ENCODE peak calls at places on chromosomes 3 and 15, in four cellular contexts. W is keratinocyte; O is activated CD8-positive, alpha-beta memory T cell treated with anti-CD3 and anti-CD28 coated beads, Interleukin-2, amount 50 U/mL, for 48 hours; L is NCI-H460. D is an unnamed sample.

GRCh38 chr3:41575754-41576153 is 376.4 kb downstream of the CTNNB1 start:
- DNase-seq in W (no peak), O (no peak), L (no peak), D (no peak)

GRCh38 chr15:38398134-38398533 is 55.8 kb upstream of the FAM98B start:
- DNase-seq in W (peak), O (no peak), L (no peak), D (no peak)

GRCh38 chr15:52076889-52077781 is 35.4 kb downstream of the BCL2L10 start:
- DNase-seq in W (peak), O (no peak), L (peak), D (no peak)

GRCh38 chr3:152452318-152452717 is 183.6 kb downstream of the MBNL1 start:
- DNase-seq in W (peak), O (no peak), L (no peak), D (no peak)

GRCh38 chr15:101433396-101433795 is 56.1 kb downstream of the PCSK6 start:
- DNase-seq in W (no peak), O (no peak), L (no peak), D (peak)

GRCh38 chr15:54506977-54507524 is 528.8 kb downstream of the UNC13C start:
- DNase-seq in W (no peak), O (no peak), L (no peak), D (no peak)

GRCh38 chr3:51621091-51621892 is 49.8 kb upstream of the TEX264 start:
- DNase-seq in W (peak), O (no peak), L (no peak), D (no peak)

GRCh38 chr3:193572426-193572908 is 17.8 kb upstream of the ATP13A4 start:
- DNase-seq in W (no peak), O (peak), L (peak), D (no peak)

GRCh38 chr3:189927975-189928895 is 192.5 kb downstream of the P3H2 start:
- DNase-seq in W (peak), O (no peak), L (no peak), D (no peak)

GRCh38 chr3:195873971-195874370 is 34.4 kb downstream of the TNK2 start:
- DNase-seq in W (no peak), O (no peak), L (no peak), D (no peak)

GRCh38 chr3:75781079-75781745 is 4.1 kb downstream of the ZNF717 start:
- DNase-seq in W (no peak), O (no peak), L (no peak), D (no peak)

GRCh38 chr3:126394179-126394976 is at the start of gene CFAP100:
- DNase-seq in W (no peak), O (no peak), L (no peak), D (no peak)